ENCODE peak calls at places on chromosomes 2 and 18, in four cellular contexts. One of them, this sample, is unnamed.

GRCh38 chr2:120020554-120020953 is 7.7 kb downstream of the EPB41L5 start:
- DNase-seq in fibroblast of mammary gland: no peak
- DNase-seq in HCT116: no peak
- DNase-seq in NT2/D1: no peak
- DNase-seq in this sample: no peak

GRCh38 chr2:97355176-97355575 is 234.5 kb downstream of the ANKRD36B start:
- DNase-seq in fibroblast of mammary gland: no peak
- DNase-seq in HCT116: no peak
- DNase-seq in NT2/D1: no peak
- DNase-seq in this sample: no peak

GRCh38 chr2:189153608-189154007 is 26.0 kb downstream of the COL5A2 start:
- DNase-seq in fibroblast of mammary gland: peak
- DNase-seq in HCT116: no peak
- DNase-seq in NT2/D1: no peak
- DNase-seq in this sample: no peak

GRCh38 chr2:238459081-238459629 is 32.4 kb downstream of the ASB1 start:
- DNase-seq in fibroblast of mammary gland: peak
- DNase-seq in HCT116: no peak
- DNase-seq in NT2/D1: no peak
- DNase-seq in this sample: no peak

GRCh38 chr2:954687-955000 is 4.0 kb downstream of the SNTG2 start:
- DNase-seq in fibroblast of mammary gland: no peak
- DNase-seq in HCT116: no peak
- DNase-seq in NT2/D1: no peak
- DNase-seq in this sample: no peak

GRCh38 chr2:161239416-161240109 is 68.7 kb upstream of the PSMD14 start:
- DNase-seq in fibroblast of mammary gland: no peak
- DNase-seq in HCT116: no peak
- DNase-seq in NT2/D1: no peak
- DNase-seq in this sample: no peak

GRCh38 chr2:209368924-209369323 is 54.9 kb upstream of the MAP2 start:
- DNase-seq in fibroblast of mammary gland: peak
- DNase-seq in HCT116: peak
- DNase-seq in NT2/D1: no peak
- DNase-seq in this sample: no peak

GRCh38 chr2:71596011-71596410 is 142.7 kb downstream of the DYSF start:
- DNase-seq in fibroblast of mammary gland: no peak
- DNase-seq in HCT116: no peak
- DNase-seq in NT2/D1: no peak
- DNase-seq in this sample: peak

GRCh38 chr2:43024515-43024962 is 201.9 kb downstream of the ZFP36L2 start:
- DNase-seq in fibroblast of mammary gland: peak
- DNase-seq in HCT116: peak
- DNase-seq in NT2/D1: peak
- DNase-seq in this sample: no peak

GRCh38 chr2:30690126-30690561 is 117.1 kb downstream of the CAPN13 start:
- DNase-seq in fibroblast of mammary gland: no peak
- DNase-seq in HCT116: no peak
- DNase-seq in NT2/D1: no peak
- DNase-seq in this sample: no peak

GRCh38 chr18:32286749-32287148 is 96.9 kb downstream of the MEP1B start:
- DNase-seq in fibroblast of mammary gland: no peak
- DNase-seq in HCT116: no peak
- DNase-seq in NT2/D1: no peak
- DNase-seq in this sample: no peak

GRCh38 chr2:223993634-223994232 is 36.5 kb downstream of the MRPL44 start:
- DNase-seq in fibroblast of mammary gland: peak
- DNase-seq in HCT116: peak
- DNase-seq in NT2/D1: peak
- DNase-seq in this sample: peak

GRCh38 chr2:200369886-200370285 is 63.4 kb downstream of the SPATS2L start:
- DNase-seq in fibroblast of mammary gland: no peak
- DNase-seq in HCT116: no peak
- DNase-seq in NT2/D1: no peak
- DNase-seq in this sample: no peak

GRCh38 chr2:40155728-40156127 is 296.2 kb downstream of the SLC8A1 start:
- DNase-seq in fibroblast of mammary gland: no peak
- DNase-seq in HCT116: no peak
- DNase-seq in NT2/D1: no peak
- DNase-seq in this sample: no peak

GRCh38 chr2:88099798-88100488 is 27.9 kb downstream of the FABP1 start:
- DNase-seq in fibroblast of mammary gland: peak
- DNase-seq in HCT116: peak
- DNase-seq in NT2/D1: peak
- DNase-seq in this sample: peak

GRCh38 chr2:240450532-240451107 is 15.2 kb downstream of the GPC1 start:
- DNase-seq in fibroblast of mammary gland: no peak
- DNase-seq in HCT116: no peak
- DNase-seq in NT2/D1: no peak
- DNase-seq in this sample: no peak

GRCh38 chr2:17543131-17543660 is 2.7 kb downstream of the VSNL1 start:
- DNase-seq in fibroblast of mammary gland: no peak
- DNase-seq in HCT116: no peak
- DNase-seq in NT2/D1: no peak
- DNase-seq in this sample: no peak

GRCh38 chr18:58998421-58999203 is 133.9 kb downstream of the ZNF532 start:
- DNase-seq in fibroblast of mammary gland: peak
- DNase-seq in HCT116: no peak
- DNase-seq in NT2/D1: no peak
- DNase-seq in this sample: peak

GRCh38 chr2:48482774-48483173 is 47.2 kb upstream of the STON1 start:
- DNase-seq in fibroblast of mammary gland: peak
- DNase-seq in HCT116: no peak
- DNase-seq in NT2/D1: no peak
- DNase-seq in this sample: no peak

GRCh38 chr2:155485141-155485842 is 786.8 kb downstream of the KCNJ3 start:
- DNase-seq in fibroblast of mammary gland: no peak
- DNase-seq in HCT116: no peak
- DNase-seq in NT2/D1: no peak
- DNase-seq in this sample: peak

GRCh38 chr18:54140641-54141040 is 83.8 kb downstream of the MBD2 start:
- DNase-seq in fibroblast of mammary gland: peak
- DNase-seq in HCT116: no peak
- DNase-seq in NT2/D1: no peak
- DNase-seq in this sample: no peak

GRCh38 chr2:7812231-7812995 is 869.4 kb upstream of the ID2 start:
- DNase-seq in fibroblast of mammary gland: peak
- DNase-seq in HCT116: no peak
- DNase-seq in NT2/D1: no peak
- DNase-seq in this sample: no peak

GRCh38 chr18:76610933-76611749 is 116.1 kb upstream of the ZNF516 start:
- DNase-seq in fibroblast of mammary gland: peak
- DNase-seq in HCT116: no peak
- DNase-seq in NT2/D1: no peak
- DNase-seq in this sample: no peak

GRCh38 chr2:200575957-200576356 is 9.9 kb upstream of the AOX1 start:
- DNase-seq in fibroblast of mammary gland: peak
- DNase-seq in HCT116: no peak
- DNase-seq in NT2/D1: no peak
- DNase-seq in this sample: no peak

GRCh38 chr2:95059656-95060370 is 34.3 kb downstream of the MAL start:
- DNase-seq in fibroblast of mammary gland: no peak
- DNase-seq in HCT116: no peak
- DNase-seq in NT2/D1: no peak
- DNase-seq in this sample: no peak

GRCh38 chr2:178905266-178905665 is 98.0 kb upstream of the TTN start:
- DNase-seq in fibroblast of mammary gland: no peak
- DNase-seq in HCT116: no peak
- DNase-seq in NT2/D1: no peak
- DNase-seq in this sample: no peak

GRCh38 chr2:42618116-42618515 is 49.7 kb downstream of the MTA3 start:
- DNase-seq in fibroblast of mammary gland: no peak
- DNase-seq in HCT116: no peak
- DNase-seq in NT2/D1: no peak
- DNase-seq in this sample: no peak

GRCh38 chr18:79962311-79962710 is 2.1 kb upstream of the HSBP1L1 start:
- DNase-seq in fibroblast of mammary gland: peak
- DNase-seq in HCT116: peak
- DNase-seq in NT2/D1: no peak
- DNase-seq in this sample: no peak

GRCh38 chr18:11989966-11990380 is 8.7 kb downstream of the IMPA2 start:
- DNase-seq in fibroblast of mammary gland: no peak
- DNase-seq in HCT116: no peak
- DNase-seq in NT2/D1: no peak
- DNase-seq in this sample: no peak

GRCh38 chr2:132830321-132830720 is 160.3 kb upstream of the LYPD1 start:
- DNase-seq in fibroblast of mammary gland: no peak
- DNase-seq in HCT116: no peak
- DNase-seq in NT2/D1: no peak
- DNase-seq in this sample: no peak

GRCh38 chr2:73334620-73335019 is 41.3 kb upstream of the EGR4 start:
- DNase-seq in fibroblast of mammary gland: no peak
- DNase-seq in HCT116: no peak
- DNase-seq in NT2/D1: no peak
- DNase-seq in this sample: no peak

GRCh38 chr2:38748857-38749804 is 2.0 kb downstream of the SRSF7 start:
- DNase-seq in fibroblast of mammary gland: no peak
- DNase-seq in HCT116: no peak
- DNase-seq in NT2/D1: no peak
- DNase-seq in this sample: no peak

GRCh38 chr2:38744399-38744780 is 6.8 kb downstream of the SRSF7 start:
- DNase-seq in fibroblast of mammary gland: no peak
- DNase-seq in HCT116: no peak
- DNase-seq in NT2/D1: no peak
- DNase-seq in this sample: no peak

GRCh38 chr2:38747819-38748218 is 3.3 kb downstream of the SRSF7 start:
- DNase-seq in fibroblast of mammary gland: no peak
- DNase-seq in HCT116: no peak
- DNase-seq in NT2/D1: no peak
- DNase-seq in this sample: no peak

GRCh38 chr2:38748391-38748790 is 2.8 kb downstream of the SRSF7 start:
- DNase-seq in fibroblast of mammary gland: no peak
- DNase-seq in HCT116: no peak
- DNase-seq in NT2/D1: no peak
- DNase-seq in this sample: no peak

DNA sequence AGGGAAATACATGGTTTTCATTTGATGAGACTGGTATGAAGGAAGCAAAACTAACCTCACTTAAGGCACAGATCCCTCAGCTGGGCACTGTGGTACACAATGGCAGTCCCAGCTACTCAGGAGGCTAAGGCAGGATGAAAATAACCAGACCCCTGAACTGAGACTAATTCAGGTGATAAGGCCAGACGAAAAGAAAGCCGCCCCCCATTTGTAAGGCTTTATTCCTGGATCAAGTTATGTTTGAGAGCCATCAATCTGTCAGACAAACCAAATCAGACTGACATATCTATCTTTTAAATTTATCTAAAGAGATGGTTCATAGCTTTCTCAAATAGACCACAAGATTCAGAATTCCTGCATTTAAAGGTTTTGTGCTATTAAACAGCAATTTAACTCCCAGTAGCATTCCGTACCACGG is 4.1 kb downstream of the SRSF7 start:
- DNase-seq in fibroblast of mammary gland: no peak
- DNase-seq in HCT116: no peak
- DNase-seq in NT2/D1: no peak
- DNase-seq in this sample: no peak
- H3K4me3 ChIP-seq in fibroblast of mammary gland: no peak
- H3K4me3 ChIP-seq in HCT116: no peak
- H3K4me3 ChIP-seq in NT2/D1: no peak
- H3K4me3 ChIP-seq in this sample: no peak

DNA sequence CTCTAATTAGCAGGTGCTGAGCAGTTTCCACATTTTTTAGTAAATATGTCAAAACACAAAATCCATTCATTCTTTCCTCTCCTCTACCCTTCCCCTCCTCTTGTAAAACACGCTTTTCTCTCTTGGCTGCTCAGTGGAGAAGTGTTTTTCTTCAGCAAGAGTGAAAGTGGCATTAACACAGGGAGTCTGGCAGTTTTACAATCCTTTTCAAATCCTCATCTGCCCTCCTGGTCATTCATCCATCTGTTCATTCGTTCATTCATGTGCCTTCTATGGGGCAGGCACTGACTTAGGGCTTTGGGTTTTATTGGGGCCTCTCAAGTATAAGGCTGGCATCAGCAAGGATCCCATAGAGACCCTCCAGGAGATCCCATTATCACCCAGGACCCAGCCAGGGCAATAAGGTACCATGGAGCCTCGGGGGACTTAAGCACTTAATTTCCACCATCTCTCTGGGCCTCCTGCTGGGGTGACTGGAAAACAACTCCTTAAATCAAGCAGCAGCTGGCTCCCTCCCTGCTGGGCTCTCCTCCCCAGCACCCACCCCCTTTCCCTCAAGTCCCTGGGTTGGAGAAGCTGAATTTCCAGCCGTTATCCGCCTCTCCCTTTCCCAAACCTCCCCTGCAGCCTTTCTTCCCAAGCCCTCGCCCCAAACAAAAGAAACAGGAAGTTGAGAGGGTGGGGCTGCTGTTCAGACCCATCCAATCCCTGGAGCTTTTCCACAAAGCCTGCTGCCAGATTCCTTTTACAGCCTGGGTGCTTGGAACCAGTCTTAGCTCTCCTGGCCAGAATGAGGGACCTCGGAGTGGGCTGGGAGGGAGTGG is 32.6 kb downstream of the MARCHF4 start:
- DNase-seq in fibroblast of mammary gland: peak
- DNase-seq in HCT116: no peak
- DNase-seq in NT2/D1: peak
- DNase-seq in this sample: peak
- H3K4me3 ChIP-seq in fibroblast of mammary gland: no peak
- H3K4me3 ChIP-seq in HCT116: no peak
- H3K4me3 ChIP-seq in NT2/D1: no peak
- H3K4me3 ChIP-seq in this sample: no peak

GRCh38 chr2:190891370-190891769 is 10.7 kb downstream of the GLS start:
- DNase-seq in fibroblast of mammary gland: no peak
- DNase-seq in HCT116: no peak
- DNase-seq in NT2/D1: no peak
- DNase-seq in this sample: no peak

GRCh38 chr2:190882831-190883582 is 2.4 kb downstream of the GLS start:
- DNase-seq in fibroblast of mammary gland: no peak
- DNase-seq in HCT116: no peak
- DNase-seq in NT2/D1: no peak
- DNase-seq in this sample: no peak

GRCh38 chr2:190888449-190888848 is 7.8 kb downstream of the GLS start:
- DNase-seq in fibroblast of mammary gland: no peak
- DNase-seq in HCT116: no peak
- DNase-seq in NT2/D1: no peak
- DNase-seq in this sample: no peak

GRCh38 chr2:190889175-190889943 is 8.7 kb downstream of the GLS start:
- DNase-seq in fibroblast of mammary gland: no peak
- DNase-seq in HCT116: no peak
- DNase-seq in NT2/D1: no peak
- DNase-seq in this sample: no peak

GRCh38 chr2:190887089-190887488 is 6.5 kb downstream of the GLS start:
- DNase-seq in fibroblast of mammary gland: peak
- DNase-seq in HCT116: no peak
- DNase-seq in NT2/D1: no peak
- DNase-seq in this sample: no peak
- H3K4me3 ChIP-seq in fibroblast of mammary gland: no peak
- H3K4me3 ChIP-seq in HCT116: no peak
- H3K4me3 ChIP-seq in NT2/D1: no peak
- H3K4me3 ChIP-seq in this sample: no peak

GRCh38 chr2:147976102-147976501 is 44.4 kb downstream of the ORC4 start:
- DNase-seq in fibroblast of mammary gland: no peak
- DNase-seq in HCT116: no peak
- DNase-seq in NT2/D1: no peak
- DNase-seq in this sample: no peak

GRCh38 chr2:147977679-147978078 is 42.9 kb downstream of the ORC4 start:
- DNase-seq in fibroblast of mammary gland: no peak
- DNase-seq in HCT116: no peak
- DNase-seq in NT2/D1: no peak
- DNase-seq in this sample: no peak

GRCh38 chr2:147980940-147981339 is 39.6 kb downstream of the ORC4 start:
- DNase-seq in fibroblast of mammary gland: no peak
- DNase-seq in HCT116: no peak
- DNase-seq in NT2/D1: no peak
- DNase-seq in this sample: no peak
- H3K4me3 ChIP-seq in fibroblast of mammary gland: no peak
- H3K4me3 ChIP-seq in HCT116: no peak
- H3K4me3 ChIP-seq in NT2/D1: no peak
- H3K4me3 ChIP-seq in this sample: no peak